ENCODE peak calls at places on chromosomes 16 and 17, in ten cellular contexts. L is A549; G is CD4-positive, alpha-beta T cell; K is uterus; V is DND-41; Q is heart right ventricle; O is neural progenitor cell; U is lower lobe of right lung; N is stomach; Z is left ventricle myocardium inferior. J is an unnamed sample.

GRCh38 chr17:41689497-41690299 is 1.0 kb downstream of the EIF1 start:
- DNase-seq in L (no peak), G (no peak), K (no peak), V (peak), Q (no peak), O (peak), U (no peak), N (no peak), Z (no peak), J (peak)

GRCh38 chr17:58516644-58517377 is 2.4 kb upstream of the MTMR4 start:
- DNase-seq in L (no peak), G (no peak), K (no peak), V (no peak), Q (no peak), O (no peak), U (no peak), N (no peak), Z (no peak), J (no peak)

GRCh38 chr17:58333396-58334207 is 5.0 kb upstream of the TSPOAP1 start:
- DNase-seq in L (no peak), G (no peak), K (no peak), V (peak), Q (no peak), O (no peak), U (peak), N (no peak), Z (no peak), J (no peak)

GRCh38 chr17:18161226-18162094 is 22.2 kb upstream of the ALKBH5 start:
- DNase-seq in L (no peak), G (no peak), K (no peak), V (no peak), Q (no peak), O (no peak), U (no peak), N (no peak), Z (no peak), J (no peak)

GRCh38 chr17:81295031-81295677 is at the start of gene SLC38A10:
- DNase-seq in L (peak), G (peak), K (peak), V (peak), Q (peak), O (peak), U (peak), N (peak), Z (peak), J (peak)

GRCh38 chr17:64230551-64231408 is 32.3 kb downstream of the TEX2 start:
- DNase-seq in L (no peak), G (no peak), K (no peak), V (no peak), Q (no peak), O (no peak), U (no peak), N (no peak), Z (no peak), J (peak)

GRCh38 chr16:71537643-71538042 is 11.4 kb downstream of the CHST4 start:
- DNase-seq in L (peak), G (peak), K (no peak), V (peak), Q (no peak), O (peak), U (no peak), N (no peak), Z (no peak), J (peak)

GRCh38 chr16:89431158-89431584 is 59.2 kb downstream of the ANKRD11 start:
- DNase-seq in L (peak), G (no peak), K (no peak), V (no peak), Q (no peak), O (no peak), U (no peak), N (peak), Z (no peak), J (no peak)

GRCh38 chr17:81196505-81197408 is 26.0 kb downstream of the CEP131 start:
- DNase-seq in L (no peak), G (no peak), K (no peak), V (no peak), Q (no peak), O (no peak), U (no peak), N (no peak), Z (no peak), J (no peak)

GRCh38 chr16:27853101-27853500 is 210.4 kb downstream of the GSG1L start:
- DNase-seq in L (no peak), G (no peak), K (no peak), V (no peak), Q (no peak), O (no peak), U (no peak), N (no peak), Z (no peak), J (peak)

GRCh38 chr17:56699186-56699895 is 105.8 kb downstream of the NOG start:
- DNase-seq in L (peak), G (no peak), K (peak), V (no peak), Q (peak), O (peak), U (peak), N (peak), Z (peak), J (peak)

GRCh38 chr17:1562178-1562643 is 381 bp downstream of the PITPNA start:
- DNase-seq in L (peak), G (peak), K (no peak), V (no peak), Q (peak), O (no peak), U (peak), N (peak), Z (peak), J (peak)

GRCh38 chr17:48997827-48998556 is 807 bp downstream of the IGF2BP1 start:
- DNase-seq in L (no peak), G (no peak), K (no peak), V (no peak), Q (no peak), O (peak), U (no peak), N (no peak), Z (no peak), J (no peak)

GRCh38 chr16:47473794-47474193 is 12.7 kb downstream of the PHKB start:
- DNase-seq in L (no peak), G (no peak), K (no peak), V (no peak), Q (no peak), O (no peak), U (no peak), N (no peak), Z (no peak), J (no peak)

GRCh38 chr17:72927146-72927545 is 165.3 kb downstream of the SLC39A11 start:
- DNase-seq in L (no peak), G (no peak), K (no peak), V (no peak), Q (no peak), O (no peak), U (no peak), N (no peak), Z (no peak), J (no peak)

DNA sequence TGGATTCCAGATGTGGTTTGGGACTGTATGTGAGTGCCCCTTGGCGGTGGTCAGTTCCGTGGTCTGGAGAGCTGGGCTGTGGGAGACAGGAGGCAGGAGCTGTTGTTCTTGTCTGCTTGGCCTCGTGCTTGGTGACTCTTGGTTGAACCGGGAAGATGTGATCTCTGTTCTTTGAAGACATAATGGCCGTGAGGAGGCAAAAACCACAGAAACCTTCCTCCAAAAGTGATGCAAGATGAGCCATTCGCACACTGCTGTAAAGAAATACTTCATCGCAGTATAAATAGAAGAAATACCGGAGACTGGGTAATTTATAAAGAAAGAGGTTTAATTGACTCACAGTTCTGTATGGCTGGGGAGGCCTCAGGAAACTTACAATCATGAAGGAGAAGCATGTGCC is 128.8 kb downstream of the RAP1GAP2 start:
- DNase-seq in L (no peak), G (no peak), K (no peak), V (no peak), Q (no peak), O (no peak), U (no peak), N (no peak), Z (no peak), J (no peak)
- H3K27ac ChIP-seq in L (peak), G (no peak), K (no peak), V (no peak), Q (no peak), O (no peak), U (no peak), N (no peak), Z (no peak), J (no peak)

GRCh38 chr16:746637-747036 is 5.8 kb upstream of the CIAO3 start:
- DNase-seq in L (no peak), G (no peak), K (no peak), V (no peak), Q (no peak), O (no peak), U (no peak), N (no peak), Z (no peak), J (no peak)

GRCh38 chr16:745739-746138 is 4.9 kb upstream of the CIAO3 start:
- DNase-seq in L (peak), G (no peak), K (no peak), V (no peak), Q (no peak), O (peak), U (no peak), N (peak), Z (no peak), J (peak)

GRCh38 chr16:741986-742629 is 1.3 kb upstream of the CIAO3 start:
- DNase-seq in L (no peak), G (no peak), K (no peak), V (no peak), Q (no peak), O (no peak), U (no peak), N (no peak), Z (no peak), J (no peak)

GRCh38 chr16:740764-741505 is at the start of gene CIAO3:
- DNase-seq in L (peak), G (peak), K (peak), V (peak), Q (peak), O (peak), U (peak), N (peak), Z (peak), J (peak)

DNA sequence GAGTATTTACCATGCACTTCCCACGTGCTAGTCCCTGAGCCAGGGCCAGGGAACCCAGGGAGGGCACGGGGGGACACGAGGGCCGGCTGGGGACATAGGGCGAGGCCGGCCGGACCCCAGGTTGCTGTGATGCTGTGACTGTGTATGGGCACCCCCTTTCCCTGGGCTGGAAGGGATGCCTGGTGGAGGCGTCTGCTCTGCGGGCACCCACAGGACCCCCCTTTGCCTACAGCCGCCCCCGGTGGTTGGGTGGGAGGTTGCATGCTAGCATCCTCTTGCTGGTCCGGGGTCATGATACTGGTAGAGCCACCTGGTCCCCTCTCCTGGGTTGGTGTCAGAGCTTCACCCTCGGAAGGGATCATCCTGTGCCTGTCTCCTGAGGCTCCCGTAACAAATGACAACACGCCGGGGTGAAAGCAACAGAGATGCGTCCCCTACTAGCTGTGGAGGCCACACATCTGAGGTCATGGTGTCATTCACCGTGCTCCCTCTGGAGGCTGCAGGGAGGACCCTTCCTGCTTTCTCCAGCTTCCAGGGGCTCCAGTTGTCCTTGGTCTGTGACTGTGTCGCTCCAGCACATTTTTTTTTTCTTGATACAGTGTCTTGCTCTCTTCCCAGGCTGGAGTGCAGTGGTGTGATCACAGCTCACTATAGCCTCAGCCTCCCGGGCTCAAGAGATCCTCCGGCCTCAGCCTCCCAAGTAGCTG is 3.1 kb upstream of the CIAO3 start:
- DNase-seq in L (no peak), G (no peak), K (no peak), V (peak), Q (no peak), O (no peak), U (no peak), N (no peak), Z (no peak), J (no peak)
- TF ChIP-seq CTCF in L (no peak), G (no peak), K (no peak), V (peak), Q (no peak), O (peak), U (no peak), N (no peak), Z (no peak), J (peak)

GRCh38 chr17:5361426-5361825 is 58.0 kb downstream of the NUP88 start:
- DNase-seq in L (no peak), G (no peak), K (no peak), V (no peak), Q (no peak), O (no peak), U (no peak), N (no peak), Z (no peak), J (no peak)

GRCh38 chr17:5364156-5364555 is 55.3 kb downstream of the NUP88 start:
- DNase-seq in L (no peak), G (no peak), K (no peak), V (no peak), Q (no peak), O (no peak), U (no peak), N (no peak), Z (no peak), J (no peak)

GRCh38 chr17:5364696-5365095 is 54.8 kb downstream of the NUP88 start:
- DNase-seq in L (no peak), G (no peak), K (no peak), V (no peak), Q (no peak), O (no peak), U (no peak), N (no peak), Z (no peak), J (no peak)

GRCh38 chr17:5362162-5362811 is 57.2 kb downstream of the NUP88 start:
- DNase-seq in L (no peak), G (no peak), K (no peak), V (no peak), Q (no peak), O (no peak), U (no peak), N (no peak), Z (no peak), J (no peak)

GRCh38 chr17:5365831-5366230 is 53.6 kb downstream of the NUP88 start:
- DNase-seq in L (no peak), G (no peak), K (no peak), V (no peak), Q (no peak), O (no peak), U (no peak), N (no peak), Z (no peak), J (no peak)
- H3K27ac ChIP-seq in L (no peak), G (no peak), K (no peak), V (no peak), Q (no peak), O (no peak), U (no peak), N (no peak), Z (no peak), J (no peak)

GRCh38 chr17:44733753-44734152 is 25.0 kb upstream of the ADAM11 start:
- DNase-seq in L (peak), G (no peak), K (no peak), V (no peak), Q (no peak), O (peak), U (no peak), N (no peak), Z (no peak), J (peak)
- TF ChIP-seq CTCF in L (peak), G (no peak), K (no peak), V (peak), Q (peak), O (peak), U (no peak), N (no peak), Z (peak), J (peak)

DNA sequence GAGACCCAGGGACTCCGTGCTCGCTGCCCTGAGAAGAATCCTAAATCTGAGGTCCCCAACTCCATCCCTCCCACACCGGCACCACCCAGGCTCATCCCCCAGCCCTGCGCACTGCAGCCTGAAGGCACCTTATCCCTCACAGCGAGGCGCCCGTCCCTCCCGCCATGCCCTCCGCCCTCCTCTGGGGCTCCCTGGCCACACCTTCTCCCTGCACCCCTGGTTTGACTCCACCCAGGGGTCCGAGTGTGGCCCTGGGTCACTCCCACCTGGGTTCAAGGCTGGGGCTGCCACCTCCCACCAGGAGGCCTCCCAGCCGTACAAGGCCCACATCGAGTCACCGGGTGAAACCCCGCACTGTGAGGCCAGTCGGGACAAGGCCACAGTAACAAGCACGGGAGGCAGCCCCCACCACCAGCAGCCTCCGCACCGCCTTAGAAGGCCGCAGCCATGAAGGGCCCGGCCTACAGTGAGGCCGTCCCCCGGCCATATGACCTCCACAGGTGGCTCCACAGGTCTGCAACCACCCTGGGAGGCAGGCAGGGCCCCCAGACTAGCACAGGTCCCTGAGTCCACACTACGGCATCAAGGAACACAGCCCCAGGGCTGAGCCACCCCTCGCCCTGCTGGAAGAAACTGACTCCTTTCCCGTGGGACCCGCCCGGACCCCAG is 8.3 kb downstream of the HAGH start:
- DNase-seq in L (no peak), G (no peak), K (no peak), V (no peak), Q (no peak), O (no peak), U (no peak), N (no peak), Z (no peak), J (no peak)
- H3K27ac ChIP-seq in L (no peak), G (no peak), K (no peak), V (no peak), Q (no peak), O (no peak), U (no peak), N (no peak), Z (no peak), J (no peak)

DNA sequence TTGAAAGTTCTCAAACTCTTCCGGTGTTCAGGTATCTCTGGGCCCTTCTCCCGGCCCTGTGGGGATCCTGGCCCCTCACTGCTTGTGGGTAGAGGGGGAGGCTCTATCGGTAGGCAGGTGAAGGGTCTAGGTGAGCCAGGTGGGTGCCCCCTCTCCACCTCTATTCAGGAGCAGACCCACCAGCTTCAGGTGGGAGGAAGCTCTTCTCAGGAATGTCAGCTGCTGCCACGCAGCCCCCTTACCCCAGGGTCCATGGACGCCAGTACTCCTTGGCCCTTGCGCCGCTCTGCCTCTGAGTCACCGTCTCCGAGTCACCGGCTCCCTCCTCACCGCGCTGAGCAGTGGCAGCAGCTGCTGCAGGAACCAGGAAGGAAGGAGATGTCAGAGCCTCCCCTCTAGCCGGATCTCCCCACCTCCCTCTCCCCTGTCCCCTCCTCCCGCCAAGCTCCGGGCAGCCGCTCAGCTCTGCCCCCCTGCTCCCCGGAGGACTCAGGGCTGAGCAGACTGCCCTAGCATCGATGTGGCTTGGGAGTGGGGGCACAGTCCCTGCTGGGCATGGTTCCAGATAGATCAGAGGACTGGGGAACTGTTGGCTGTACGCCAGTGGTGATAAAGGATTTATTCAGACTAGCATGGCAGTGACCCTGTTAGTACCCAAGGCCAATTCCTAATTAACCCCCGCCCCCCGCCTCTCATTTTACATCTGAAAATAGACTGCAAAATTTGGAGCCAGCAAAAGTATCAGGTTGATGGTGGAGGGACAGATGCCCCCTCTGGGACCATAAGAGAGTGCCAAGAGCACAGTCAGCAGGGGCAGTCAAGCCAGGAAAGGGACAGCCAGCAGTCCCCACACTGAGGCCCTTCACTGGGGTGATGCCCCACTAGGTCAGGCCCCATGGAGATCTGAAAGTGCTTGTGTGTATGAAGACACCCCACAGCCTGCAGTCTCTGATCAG is at the start of gene OSBPL7:
- DNase-seq in L (peak), G (peak), K (peak), V (peak), Q (peak), O (peak), U (peak), N (peak), Z (peak), J (peak)
- TF ChIP-seq CTCF in L (peak), G (no peak), K (no peak), V (peak), Q (peak), O (peak), U (no peak), N (peak), Z (no peak), J (peak)